ENCODE peak calls at places on chromosomes 13 and 19, in seven cellular contexts. One of them, this sample, is unnamed.

GRCh38 chr13:24491853-24492252 is 20.7 kb downstream of the PARP4 start:
- DNase-seq in Caco-2: no peak
- DNase-seq in BE2C: no peak
- DNase-seq in pancreas: no peak
- DNase-seq in GM23248: no peak
- DNase-seq in CD4-positive, CD25-positive, alpha-beta regulatory T cell: no peak
- DNase-seq in stomach: no peak
- DNase-seq in this sample: peak; percentile 20

GRCh38 chr13:80871481-80871880 is 530.6 kb upstream of the SPRY2 start:
- DNase-seq in CD4-positive, CD25-positive, alpha-beta regulatory T cell: no peak
- DNase-seq in pancreas: no peak
- DNase-seq in Caco-2: no peak
- DNase-seq in BE2C: no peak
- DNase-seq in GM23248: no peak
- DNase-seq in stomach: no peak
- DNase-seq in this sample: no peak

GRCh38 chr19:43527860-43528622 is 1.0 kb upstream of the ETHE1 start:
- DNase-seq in CD4-positive, CD25-positive, alpha-beta regulatory T cell: no peak
- DNase-seq in BE2C: no peak
- DNase-seq in GM23248: peak; percentile 62
- DNase-seq in Caco-2: no peak
- DNase-seq in pancreas: no peak
- DNase-seq in stomach: no peak
- DNase-seq in this sample: peak; percentile 69

GRCh38 chr13:102089177-102089576 is 312.7 kb downstream of the FGF14 start:
- DNase-seq in Caco-2: no peak
- DNase-seq in pancreas: no peak
- DNase-seq in GM23248: peak; percentile 44
- DNase-seq in stomach: no peak
- DNase-seq in CD4-positive, CD25-positive, alpha-beta regulatory T cell: no peak
- DNase-seq in BE2C: no peak
- DNase-seq in this sample: no peak

GRCh38 chr13:26459276-26460131 is 98.0 kb upstream of the WASF3 start:
- DNase-seq in pancreas: no peak
- DNase-seq in GM23248: peak; percentile 49
- DNase-seq in stomach: no peak
- DNase-seq in Caco-2: no peak
- DNase-seq in BE2C: no peak
- DNase-seq in CD4-positive, CD25-positive, alpha-beta regulatory T cell: no peak
- DNase-seq in this sample: no peak

GRCh38 chr19:15836345-15836594 is 20.8 kb upstream of the OR10H1 start:
- DNase-seq in BE2C: no peak
- DNase-seq in stomach: no peak
- DNase-seq in Caco-2: no peak
- DNase-seq in pancreas: no peak
- DNase-seq in GM23248: peak; percentile 67
- DNase-seq in CD4-positive, CD25-positive, alpha-beta regulatory T cell: no peak
- DNase-seq in this sample: no peak

GRCh38 chr19:12833747-12834417 is 497 bp downstream of the RTBDN start:
- DNase-seq in stomach: peak; percentile 28
- DNase-seq in BE2C: peak; percentile 76
- DNase-seq in Caco-2: no peak
- DNase-seq in pancreas: peak; percentile 74
- DNase-seq in CD4-positive, CD25-positive, alpha-beta regulatory T cell: no peak
- DNase-seq in GM23248: peak; percentile 45
- DNase-seq in this sample: no peak

GRCh38 chr13:35927554-35927953 is 203.6 kb downstream of the DCLK1 start:
- DNase-seq in Caco-2: no peak
- DNase-seq in pancreas: no peak
- DNase-seq in stomach: no peak
- DNase-seq in CD4-positive, CD25-positive, alpha-beta regulatory T cell: no peak
- DNase-seq in BE2C: peak; percentile 26
- DNase-seq in GM23248: peak; percentile 84
- DNase-seq in this sample: peak; percentile 65

GRCh38 chr19:57068921-57069697 is 50.7 kb upstream of the USP29 start:
- DNase-seq in stomach: no peak
- DNase-seq in pancreas: no peak
- DNase-seq in Caco-2: no peak
- DNase-seq in BE2C: peak; percentile 14
- DNase-seq in GM23248: no peak
- DNase-seq in CD4-positive, CD25-positive, alpha-beta regulatory T cell: no peak
- DNase-seq in this sample: peak; percentile 63

GRCh38 chr13:24220086-24220703 is 59.7 kb downstream of the SPATA13 start:
- DNase-seq in pancreas: no peak
- DNase-seq in CD4-positive, CD25-positive, alpha-beta regulatory T cell: peak; percentile 83
- DNase-seq in GM23248: peak; percentile 92
- DNase-seq in stomach: peak; percentile 61
- DNase-seq in BE2C: peak; percentile 56
- DNase-seq in Caco-2: peak; percentile 64
- DNase-seq in this sample: peak; percentile 86

GRCh38 chr13:110306960-110307696 is at the start of the genes COL4A1 and COL4A2:
- DNase-seq in Caco-2: no peak
- DNase-seq in CD4-positive, CD25-positive, alpha-beta regulatory T cell: no peak
- DNase-seq in pancreas: peak; percentile 77
- DNase-seq in GM23248: peak; percentile 79
- DNase-seq in stomach: no peak
- DNase-seq in BE2C: no peak
- DNase-seq in this sample: peak; percentile 54

GRCh38 chr13:112073245-112074138 is 6.5 kb downstream of the SOX1 start:
- DNase-seq in stomach: no peak
- DNase-seq in CD4-positive, CD25-positive, alpha-beta regulatory T cell: no peak
- DNase-seq in pancreas: no peak
- DNase-seq in Caco-2: no peak
- DNase-seq in GM23248: no peak
- DNase-seq in BE2C: no peak
- DNase-seq in this sample: no peak

GRCh38 chr13:36736119-36736726 is 62.4 kb downstream of the SERTM1 start:
- DNase-seq in Caco-2: no peak
- DNase-seq in CD4-positive, CD25-positive, alpha-beta regulatory T cell: peak; percentile 46
- DNase-seq in pancreas: no peak
- DNase-seq in stomach: peak; percentile 45
- DNase-seq in BE2C: peak; percentile 63
- DNase-seq in GM23248: peak; percentile 83
- DNase-seq in this sample: peak; percentile 43

GRCh38 chr13:70490320-70490935 is 382.2 kb upstream of the KLHL1 start:
- DNase-seq in Caco-2: no peak
- DNase-seq in BE2C: no peak
- DNase-seq in CD4-positive, CD25-positive, alpha-beta regulatory T cell: no peak
- DNase-seq in GM23248: no peak
- DNase-seq in stomach: no peak
- DNase-seq in pancreas: no peak
- DNase-seq in this sample: no peak

GRCh38 chr13:89496478-89496877 is 1825.3 kb downstream of the SLITRK5 start:
- DNase-seq in GM23248: no peak
- DNase-seq in stomach: no peak
- DNase-seq in BE2C: peak; percentile 16
- DNase-seq in pancreas: no peak
- DNase-seq in Caco-2: no peak
- DNase-seq in CD4-positive, CD25-positive, alpha-beta regulatory T cell: no peak
- DNase-seq in this sample: no peak

GRCh38 chr19:16406356-16406755 is 65.4 kb downstream of the EPS15L1 start:
- DNase-seq in stomach: no peak
- DNase-seq in GM23248: no peak
- DNase-seq in Caco-2: no peak
- DNase-seq in CD4-positive, CD25-positive, alpha-beta regulatory T cell: no peak
- DNase-seq in pancreas: no peak
- DNase-seq in BE2C: no peak
- DNase-seq in this sample: no peak

GRCh38 chr19:28403698-28404099 is 809.3 kb downstream of the UQCRFS1 start:
- DNase-seq in Caco-2: no peak
- DNase-seq in BE2C: no peak
- DNase-seq in CD4-positive, CD25-positive, alpha-beta regulatory T cell: no peak
- DNase-seq in pancreas: no peak
- DNase-seq in stomach: no peak
- DNase-seq in GM23248: no peak
- DNase-seq in this sample: no peak

GRCh38 chr13:48728226-48728625 is 74.5 kb downstream of the CYSLTR2 start:
- DNase-seq in GM23248: no peak
- DNase-seq in CD4-positive, CD25-positive, alpha-beta regulatory T cell: no peak
- DNase-seq in BE2C: no peak
- DNase-seq in pancreas: no peak
- DNase-seq in Caco-2: no peak
- DNase-seq in stomach: no peak
- DNase-seq in this sample: no peak

GRCh38 chr13:36904219-36904618 is 15.8 kb downstream of the SMAD9 start:
- DNase-seq in GM23248: no peak
- DNase-seq in stomach: no peak
- DNase-seq in BE2C: peak; percentile 53
- DNase-seq in pancreas: no peak
- DNase-seq in CD4-positive, CD25-positive, alpha-beta regulatory T cell: no peak
- DNase-seq in Caco-2: no peak
- DNase-seq in this sample: no peak

GRCh38 chr19:46426035-46426505 is 2.7 kb downstream of the PNMA8C start:
- DNase-seq in pancreas: no peak
- DNase-seq in stomach: no peak
- DNase-seq in Caco-2: no peak
- DNase-seq in CD4-positive, CD25-positive, alpha-beta regulatory T cell: no peak
- DNase-seq in BE2C: no peak
- DNase-seq in GM23248: peak; percentile 51
- DNase-seq in this sample: peak; percentile 61
- H3K4me3 ChIP-seq in pancreas: peak overlapping the region; percentile 59
- H3K4me3 ChIP-seq in stomach: peak overlapping the region; percentile 57
- H3K4me3 ChIP-seq in Caco-2: peak overlapping the region; percentile 44
- H3K4me3 ChIP-seq in CD4-positive, CD25-positive, alpha-beta regulatory T cell: no peak overlapping the region
- H3K4me3 ChIP-seq in BE2C: peak overlapping the region; percentile 78
- H3K4me3 ChIP-seq in GM23248: peak overlapping the region; percentile 78
- H3K4me3 ChIP-seq in this sample: peak overlapping the region; percentile 28

DNA sequence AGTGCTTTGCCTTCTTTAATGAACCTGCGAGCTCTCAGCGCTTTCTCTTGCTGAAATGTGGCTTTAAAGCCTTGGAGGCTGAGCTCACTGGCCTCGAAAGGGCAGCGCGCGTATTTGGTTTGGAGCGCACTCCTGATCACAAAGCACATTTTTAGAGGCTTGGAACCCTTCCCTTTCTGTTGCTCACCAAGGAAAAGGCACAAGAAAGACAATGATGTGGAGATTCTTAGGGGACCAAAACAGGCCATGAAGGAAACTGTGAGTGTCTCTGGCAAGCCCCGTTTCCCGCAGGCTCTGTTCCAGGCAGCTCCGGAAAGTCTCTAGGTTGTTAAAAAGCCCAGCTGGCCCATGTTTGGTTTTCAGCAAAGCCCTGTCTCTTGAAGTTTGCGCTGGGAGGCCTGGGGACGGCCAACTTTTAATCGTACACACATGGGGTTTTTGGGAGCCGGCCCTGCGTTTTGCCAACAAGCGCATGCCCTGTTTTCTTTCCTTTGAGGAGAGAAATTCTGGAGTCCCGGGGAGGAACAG is 9.4 kb upstream of the SPC24 start:
- DNase-seq in CD4-positive, CD25-positive, alpha-beta regulatory T cell: no peak
- DNase-seq in pancreas: no peak
- DNase-seq in BE2C: no peak
- DNase-seq in Caco-2: no peak
- DNase-seq in stomach: peak; percentile 65
- DNase-seq in GM23248: peak; percentile 94
- DNase-seq in this sample: no peak
- H3K36me3 ChIP-seq in CD4-positive, CD25-positive, alpha-beta regulatory T cell: no peaks in the 10 kb centered on the region
- H3K36me3 ChIP-seq in pancreas: peaks cover 2% of the 10 kb centered on the region
- H3K36me3 ChIP-seq in BE2C: peaks cover 4% of the 10 kb centered on the region
- H3K36me3 ChIP-seq in Caco-2: no peaks in the 10 kb centered on the region
- H3K36me3 ChIP-seq in stomach: peaks cover 54% of the 10 kb centered on the region
- H3K36me3 ChIP-seq in GM23248: peaks cover 11% of the 10 kb centered on the region
- H3K36me3 ChIP-seq in this sample: peaks cover 37% of the 10 kb centered on the region

GRCh38 chr13:42685762-42686560 is 95.4 kb upstream of the FAM216B start:
- DNase-seq in stomach: no peak
- DNase-seq in BE2C: no peak
- DNase-seq in CD4-positive, CD25-positive, alpha-beta regulatory T cell: no peak
- DNase-seq in GM23248: no peak
- DNase-seq in pancreas: no peak
- DNase-seq in Caco-2: no peak
- DNase-seq in this sample: no peak
- H3K4me3 ChIP-seq in stomach: no peak overlapping the region
- H3K4me3 ChIP-seq in BE2C: no peak overlapping the region
- H3K4me3 ChIP-seq in CD4-positive, CD25-positive, alpha-beta regulatory T cell: no peak overlapping the region
- H3K4me3 ChIP-seq in GM23248: no peak overlapping the region
- H3K4me3 ChIP-seq in pancreas: no peak overlapping the region
- H3K4me3 ChIP-seq in Caco-2: no peak overlapping the region
- H3K4me3 ChIP-seq in this sample: no peak overlapping the region

DNA sequence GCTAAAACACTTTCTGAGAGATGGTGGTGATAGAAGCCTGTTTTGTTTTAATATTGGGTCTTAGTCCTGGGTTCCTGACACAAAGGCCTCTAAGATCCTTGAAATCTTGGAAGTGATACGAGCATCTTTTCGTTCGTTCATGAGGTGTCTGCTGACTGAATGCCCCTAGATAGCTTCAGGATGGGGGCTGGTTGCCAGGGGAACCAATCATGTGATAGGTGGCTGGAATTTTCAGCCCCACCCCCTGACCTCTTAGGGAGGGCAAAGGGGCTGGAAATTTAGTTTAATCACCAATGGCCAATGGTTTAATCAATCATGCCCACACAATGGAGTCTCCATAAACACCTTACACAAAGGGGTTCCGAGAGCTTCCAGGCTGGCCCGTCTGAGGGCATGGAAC is 25.9 kb downstream of the MLLT1 start:
- DNase-seq in Caco-2: no peak
- DNase-seq in GM23248: no peak
- DNase-seq in stomach: no peak
- DNase-seq in BE2C: no peak
- DNase-seq in pancreas: no peak
- DNase-seq in CD4-positive, CD25-positive, alpha-beta regulatory T cell: no peak
- DNase-seq in this sample: no peak
- H3K36me3 ChIP-seq in Caco-2: no peaks in the 10 kb centered on the region
- H3K36me3 ChIP-seq in GM23248: peaks cover 8% of the 10 kb centered on the region
- H3K36me3 ChIP-seq in stomach: peaks cover 25% of the 10 kb centered on the region
- H3K36me3 ChIP-seq in BE2C: peaks cover 59% of the 10 kb centered on the region
- H3K36me3 ChIP-seq in pancreas: no peaks in the 10 kb centered on the region
- H3K36me3 ChIP-seq in CD4-positive, CD25-positive, alpha-beta regulatory T cell: peaks cover 9% of the 10 kb centered on the region
- H3K36me3 ChIP-seq in this sample: no peaks in the 10 kb centered on the region

DNA sequence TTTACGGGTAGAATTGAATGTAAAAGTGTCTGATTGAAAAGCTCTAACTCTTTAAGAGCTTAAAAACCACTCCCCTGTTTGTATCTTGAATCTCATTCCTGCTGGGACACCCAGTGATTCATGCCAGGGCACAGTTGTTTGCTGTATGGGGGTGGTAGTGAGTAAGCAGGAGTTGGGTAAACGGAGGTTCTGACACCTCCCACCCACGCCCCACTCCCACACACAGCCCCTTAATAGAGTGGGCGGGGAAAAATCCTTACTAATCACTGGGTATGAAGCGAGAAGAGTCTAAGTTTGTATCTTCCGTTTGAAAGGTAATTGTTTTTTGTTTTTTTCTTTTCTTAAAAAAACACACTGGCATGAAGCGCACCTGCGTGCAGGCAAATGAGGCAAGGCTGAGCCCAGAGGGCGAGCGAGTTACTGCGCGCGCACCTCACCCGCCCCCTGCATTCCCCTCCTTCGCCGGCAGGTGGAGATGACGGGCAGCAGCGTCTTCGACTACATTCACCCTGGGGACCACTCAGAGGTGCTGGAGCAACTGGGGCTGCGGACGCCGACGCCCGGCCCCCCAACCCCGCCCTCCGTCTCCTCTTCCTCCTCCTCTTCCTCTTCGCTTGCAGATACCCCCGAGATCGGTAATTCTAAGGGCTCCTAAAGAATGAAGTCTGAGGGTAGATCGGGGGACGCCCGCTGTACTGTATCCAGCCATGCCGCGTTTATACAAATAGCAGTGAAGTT is 12.8 kb downstream of the TMEM160 start:
- DNase-seq in stomach: peak; percentile 93
- DNase-seq in CD4-positive, CD25-positive, alpha-beta regulatory T cell: peak; percentile 93
- DNase-seq in BE2C: peak; percentile 85
- DNase-seq in GM23248: peak; percentile 92
- DNase-seq in pancreas: peak; percentile 98
- DNase-seq in Caco-2: peak; percentile 89
- DNase-seq in this sample: peak; percentile 89
- H3K4me3 ChIP-seq in stomach: peak overlapping the region; percentile 45
- H3K4me3 ChIP-seq in CD4-positive, CD25-positive, alpha-beta regulatory T cell: peak overlapping the region; percentile 83
- H3K4me3 ChIP-seq in BE2C: peak overlapping the region; percentile 67
- H3K4me3 ChIP-seq in GM23248: peak overlapping the region; percentile 71
- H3K4me3 ChIP-seq in pancreas: peak overlapping the region; percentile 7
- H3K4me3 ChIP-seq in Caco-2: peak overlapping the region; percentile 44
- H3K4me3 ChIP-seq in this sample: peak overlapping the region; percentile 40